ENCODE peak calls at places on chromosomes 3 and 15, in nine cellular contexts. One of them, this sample, is unnamed.

GRCh38 chr3:186930143-186930638 is at the start of gene ST6GAL1:
- DNase-seq in upper lobe of right lung: peak; percentile 87
- DNase-seq in transverse colon: peak; percentile 81
- DNase-seq in activated CD8-positive, alpha-beta T cell treated with anti-CD3 and anti-CD28 coated beads for 36 hours: peak; percentile 79
- DNase-seq in foreskin fibroblast: peak; percentile 83
- DNase-seq in IMR-90: peak; percentile 37
- DNase-seq in A549: peak; percentile 42
- DNase-seq in dorsolateral prefrontal cortex: no peak
- DNase-seq in progenitor cell of endocrine pancreas: peak; percentile 58
- DNase-seq in this sample: peak; percentile 68

GRCh38 chr3:152244156-152244888 is 24.4 kb upstream of the MBNL1 start:
- DNase-seq in upper lobe of right lung: no peak
- DNase-seq in transverse colon: no peak
- DNase-seq in activated CD8-positive, alpha-beta T cell treated with anti-CD3 and anti-CD28 coated beads for 36 hours: no peak
- DNase-seq in foreskin fibroblast: no peak
- DNase-seq in IMR-90: no peak
- DNase-seq in A549: no peak
- DNase-seq in dorsolateral prefrontal cortex: no peak
- DNase-seq in progenitor cell of endocrine pancreas: no peak
- DNase-seq in this sample: no peak

GRCh38 chr3:15557511-15557946 is 36.0 kb upstream of the COLQ start:
- DNase-seq in upper lobe of right lung: no peak
- DNase-seq in transverse colon: peak; percentile 66
- DNase-seq in activated CD8-positive, alpha-beta T cell treated with anti-CD3 and anti-CD28 coated beads for 36 hours: peak; percentile 82
- DNase-seq in foreskin fibroblast: peak; percentile 74
- DNase-seq in IMR-90: peak; percentile 75
- DNase-seq in A549: peak; percentile 81
- DNase-seq in dorsolateral prefrontal cortex: no peak
- DNase-seq in progenitor cell of endocrine pancreas: no peak
- DNase-seq in this sample: peak; percentile 75

GRCh38 chr3:189673535-189673934 is 42.3 kb downstream of the TP63 start:
- DNase-seq in upper lobe of right lung: no peak
- DNase-seq in transverse colon: no peak
- DNase-seq in activated CD8-positive, alpha-beta T cell treated with anti-CD3 and anti-CD28 coated beads for 36 hours: no peak
- DNase-seq in foreskin fibroblast: no peak
- DNase-seq in IMR-90: no peak
- DNase-seq in A549: no peak
- DNase-seq in dorsolateral prefrontal cortex: no peak
- DNase-seq in progenitor cell of endocrine pancreas: no peak
- DNase-seq in this sample: no peak

GRCh38 chr3:37985637-37986320 is 4.8 kb upstream of the VILL start:
- DNase-seq in upper lobe of right lung: peak; percentile 77
- DNase-seq in transverse colon: peak; percentile 83
- DNase-seq in activated CD8-positive, alpha-beta T cell treated with anti-CD3 and anti-CD28 coated beads for 36 hours: no peak
- DNase-seq in foreskin fibroblast: peak; percentile 68
- DNase-seq in IMR-90: peak; percentile 35
- DNase-seq in A549: no peak
- DNase-seq in dorsolateral prefrontal cortex: peak; percentile 25
- DNase-seq in progenitor cell of endocrine pancreas: no peak
- DNase-seq in this sample: no peak

GRCh38 chr15:45429974-45430792 is 51.8 kb upstream of the GATM start:
- DNase-seq in upper lobe of right lung: peak; percentile 91
- DNase-seq in transverse colon: peak; percentile 93
- DNase-seq in activated CD8-positive, alpha-beta T cell treated with anti-CD3 and anti-CD28 coated beads for 36 hours: peak; percentile 87
- DNase-seq in foreskin fibroblast: peak; percentile 78
- DNase-seq in IMR-90: peak; percentile 46
- DNase-seq in A549: peak; percentile 49
- DNase-seq in dorsolateral prefrontal cortex: peak; percentile 44
- DNase-seq in progenitor cell of endocrine pancreas: peak; percentile 76
- DNase-seq in this sample: peak; percentile 88

GRCh38 chr15:98525625-98526024 is 122.7 kb upstream of the IGF1R start:
- DNase-seq in upper lobe of right lung: no peak
- DNase-seq in transverse colon: no peak
- DNase-seq in activated CD8-positive, alpha-beta T cell treated with anti-CD3 and anti-CD28 coated beads for 36 hours: no peak
- DNase-seq in foreskin fibroblast: peak; percentile 71
- DNase-seq in IMR-90: no peak
- DNase-seq in A549: no peak
- DNase-seq in dorsolateral prefrontal cortex: no peak
- DNase-seq in progenitor cell of endocrine pancreas: no peak
- DNase-seq in this sample: no peak

GRCh38 chr15:66993874-66994696 is 71.3 kb upstream of the SMAD3 start:
- DNase-seq in upper lobe of right lung: no peak
- DNase-seq in transverse colon: no peak
- DNase-seq in activated CD8-positive, alpha-beta T cell treated with anti-CD3 and anti-CD28 coated beads for 36 hours: no peak
- DNase-seq in foreskin fibroblast: no peak
- DNase-seq in IMR-90: no peak
- DNase-seq in A549: no peak
- DNase-seq in dorsolateral prefrontal cortex: no peak
- DNase-seq in progenitor cell of endocrine pancreas: no peak
- DNase-seq in this sample: no peak

GRCh38 chr15:58537480-58537879 is 105.7 kb downstream of the LIPC start:
- DNase-seq in upper lobe of right lung: no peak
- DNase-seq in transverse colon: no peak
- DNase-seq in activated CD8-positive, alpha-beta T cell treated with anti-CD3 and anti-CD28 coated beads for 36 hours: no peak
- DNase-seq in foreskin fibroblast: no peak
- DNase-seq in IMR-90: no peak
- DNase-seq in A549: no peak
- DNase-seq in dorsolateral prefrontal cortex: no peak
- DNase-seq in progenitor cell of endocrine pancreas: no peak
- DNase-seq in this sample: no peak

GRCh38 chr15:74274485-74275038 is 38.4 kb downstream of the CCDC33 start:
- DNase-seq in upper lobe of right lung: no peak
- DNase-seq in transverse colon: no peak
- DNase-seq in activated CD8-positive, alpha-beta T cell treated with anti-CD3 and anti-CD28 coated beads for 36 hours: no peak
- DNase-seq in foreskin fibroblast: no peak
- DNase-seq in IMR-90: no peak
- DNase-seq in A549: no peak
- DNase-seq in dorsolateral prefrontal cortex: no peak
- DNase-seq in progenitor cell of endocrine pancreas: no peak
- DNase-seq in this sample: no peak

GRCh38 chr3:24740367-24740766 is 245.7 kb upstream of the THRB start:
- DNase-seq in upper lobe of right lung: no peak
- DNase-seq in transverse colon: no peak
- DNase-seq in activated CD8-positive, alpha-beta T cell treated with anti-CD3 and anti-CD28 coated beads for 36 hours: no peak
- DNase-seq in foreskin fibroblast: no peak
- DNase-seq in IMR-90: no peak
- DNase-seq in A549: no peak
- DNase-seq in dorsolateral prefrontal cortex: no peak
- DNase-seq in progenitor cell of endocrine pancreas: no peak
- DNase-seq in this sample: no peak

GRCh38 chr3:132317229-132317948 is at the start of gene ACP3:
- DNase-seq in upper lobe of right lung: peak; percentile 75
- DNase-seq in transverse colon: peak; percentile 15
- DNase-seq in activated CD8-positive, alpha-beta T cell treated with anti-CD3 and anti-CD28 coated beads for 36 hours: no peak
- DNase-seq in foreskin fibroblast: peak; percentile 79
- DNase-seq in IMR-90: peak; percentile 82
- DNase-seq in A549: peak; percentile 2
- DNase-seq in dorsolateral prefrontal cortex: no peak
- DNase-seq in progenitor cell of endocrine pancreas: no peak
- DNase-seq in this sample: peak; percentile 74

GRCh38 chr15:39281094-39281493 is 299.8 kb upstream of the THBS1 start:
- DNase-seq in upper lobe of right lung: no peak
- DNase-seq in transverse colon: no peak
- DNase-seq in activated CD8-positive, alpha-beta T cell treated with anti-CD3 and anti-CD28 coated beads for 36 hours: no peak
- DNase-seq in foreskin fibroblast: no peak
- DNase-seq in IMR-90: peak; percentile 87
- DNase-seq in A549: no peak
- DNase-seq in dorsolateral prefrontal cortex: no peak
- DNase-seq in progenitor cell of endocrine pancreas: no peak
- DNase-seq in this sample: no peak

GRCh38 chr3:136305879-136306278 is 55.7 kb downstream of the PCCB start:
- DNase-seq in upper lobe of right lung: no peak
- DNase-seq in transverse colon: no peak
- DNase-seq in activated CD8-positive, alpha-beta T cell treated with anti-CD3 and anti-CD28 coated beads for 36 hours: no peak
- DNase-seq in foreskin fibroblast: peak; percentile 71
- DNase-seq in IMR-90: peak; percentile 70
- DNase-seq in A549: no peak
- DNase-seq in dorsolateral prefrontal cortex: no peak
- DNase-seq in progenitor cell of endocrine pancreas: no peak
- DNase-seq in this sample: peak; percentile 33
- TF ChIP-seq CTCF in upper lobe of right lung: peak; percentile 34
- TF ChIP-seq CTCF in transverse colon: no peak
- TF ChIP-seq CTCF in activated CD8-positive, alpha-beta T cell treated with anti-CD3 and anti-CD28 coated beads for 36 hours: no peak
- TF ChIP-seq CTCF in foreskin fibroblast: peak; percentile 44
- TF ChIP-seq CTCF in IMR-90: peak; percentile 87
- TF ChIP-seq CTCF in A549: no peak
- TF ChIP-seq CTCF in dorsolateral prefrontal cortex: no peak
- TF ChIP-seq CTCF in progenitor cell of endocrine pancreas: peak; percentile 11
- TF ChIP-seq CTCF in this sample: peak; percentile 65

DNA sequence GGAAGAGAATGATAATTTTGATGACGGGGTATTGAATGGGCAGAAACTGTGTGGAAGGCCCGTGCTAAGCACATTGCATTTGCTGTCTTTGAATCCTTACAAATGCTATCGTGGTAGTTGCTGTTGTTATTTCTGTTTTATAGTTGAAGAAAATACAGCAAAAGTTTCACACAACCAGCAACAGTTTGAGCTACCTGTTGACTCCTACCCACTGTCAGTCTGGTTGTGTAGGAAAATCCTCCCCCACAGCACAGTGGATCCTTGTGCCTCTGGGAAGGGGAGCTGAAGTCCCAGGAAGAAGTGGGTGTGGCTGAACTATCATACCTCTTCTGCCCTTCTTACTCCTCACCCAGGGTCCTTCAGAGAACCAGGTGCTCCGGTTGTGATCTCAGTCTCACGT is 29.4 kb downstream of the MRAS start:
- DNase-seq in upper lobe of right lung: peak; percentile 7
- DNase-seq in transverse colon: no peak
- DNase-seq in activated CD8-positive, alpha-beta T cell treated with anti-CD3 and anti-CD28 coated beads for 36 hours: no peak
- DNase-seq in foreskin fibroblast: no peak
- DNase-seq in IMR-90: no peak
- DNase-seq in A549: no peak
- DNase-seq in dorsolateral prefrontal cortex: no peak
- DNase-seq in progenitor cell of endocrine pancreas: no peak
- DNase-seq in this sample: no peak
- TF ChIP-seq CTCF in upper lobe of right lung: no peak
- TF ChIP-seq CTCF in transverse colon: no peak
- TF ChIP-seq CTCF in activated CD8-positive, alpha-beta T cell treated with anti-CD3 and anti-CD28 coated beads for 36 hours: no peak
- TF ChIP-seq CTCF in foreskin fibroblast: no peak
- TF ChIP-seq CTCF in IMR-90: no peak
- TF ChIP-seq CTCF in A549: no peak
- TF ChIP-seq CTCF in dorsolateral prefrontal cortex: no peak
- TF ChIP-seq CTCF in progenitor cell of endocrine pancreas: no peak
- TF ChIP-seq CTCF in this sample: no peak

GRCh38 chr3:115680802-115681345 is 57.6 kb downstream of the GAP43 start:
- DNase-seq in upper lobe of right lung: no peak
- DNase-seq in transverse colon: no peak
- DNase-seq in activated CD8-positive, alpha-beta T cell treated with anti-CD3 and anti-CD28 coated beads for 36 hours: no peak
- DNase-seq in foreskin fibroblast: no peak
- DNase-seq in IMR-90: no peak
- DNase-seq in A549: no peak
- DNase-seq in dorsolateral prefrontal cortex: no peak
- DNase-seq in progenitor cell of endocrine pancreas: no peak
- DNase-seq in this sample: no peak
- TF ChIP-seq CTCF in upper lobe of right lung: no peak
- TF ChIP-seq CTCF in transverse colon: no peak
- TF ChIP-seq CTCF in activated CD8-positive, alpha-beta T cell treated with anti-CD3 and anti-CD28 coated beads for 36 hours: no peak
- TF ChIP-seq CTCF in foreskin fibroblast: no peak
- TF ChIP-seq CTCF in IMR-90: no peak
- TF ChIP-seq CTCF in A549: no peak
- TF ChIP-seq CTCF in dorsolateral prefrontal cortex: no peak
- TF ChIP-seq CTCF in progenitor cell of endocrine pancreas: no peak
- TF ChIP-seq CTCF in this sample: no peak

GRCh38 chr3:170980399-170980798 is 46.1 kb downstream of the SLC2A2 start:
- DNase-seq in upper lobe of right lung: no peak
- DNase-seq in transverse colon: no peak
- DNase-seq in activated CD8-positive, alpha-beta T cell treated with anti-CD3 and anti-CD28 coated beads for 36 hours: no peak
- DNase-seq in foreskin fibroblast: no peak
- DNase-seq in IMR-90: no peak
- DNase-seq in A549: no peak
- DNase-seq in dorsolateral prefrontal cortex: no peak
- DNase-seq in progenitor cell of endocrine pancreas: no peak
- DNase-seq in this sample: no peak
- TF ChIP-seq CTCF in upper lobe of right lung: no peak
- TF ChIP-seq CTCF in transverse colon: no peak
- TF ChIP-seq CTCF in activated CD8-positive, alpha-beta T cell treated with anti-CD3 and anti-CD28 coated beads for 36 hours: peak; percentile 17
- TF ChIP-seq CTCF in foreskin fibroblast: no peak
- TF ChIP-seq CTCF in IMR-90: no peak
- TF ChIP-seq CTCF in A549: no peak
- TF ChIP-seq CTCF in dorsolateral prefrontal cortex: no peak
- TF ChIP-seq CTCF in progenitor cell of endocrine pancreas: no peak
- TF ChIP-seq CTCF in this sample: no peak

This sample was measured in Calu3.